ENCODE peak calls at places on chromosomes 11 and 22, in six cellular contexts. F is mesendoderm, J is H9, W is H1, C is IMR-90, G is neuronal stem cell. I is an unnamed sample.
A peak's percentile ranks its signal among the peaks of the same experiment; 100 is the strongest.

GRCh38 chr22:43922123-43922522 is 1.5 kb upstream of the PNPLA3 start:
- DNase-seq in F (peak; percentile 40), J (peak; percentile 43), C (no peak), W (peak; percentile 54), G (no peak), I (no peak)

GRCh38 chr11:113350646-113351045 is 36.3 kb downstream of the TTC12 start:
- DNase-seq in J (no peak), C (no peak), G (no peak), W (no peak), F (no peak), I (no peak)

GRCh38 chr11:93236741-93237675 is 39.2 kb upstream of the SLC36A4 start:
- DNase-seq in G (peak; percentile 29), W (no peak), C (peak; percentile 44), J (peak; percentile 52), F (peak; percentile 81), I (peak; percentile 51)

GRCh38 chr11:73980001-73980960 is 2.4 kb downstream of the UCP2 start:
- DNase-seq in J (peak; percentile 56), G (no peak), W (no peak), C (peak; percentile 20), F (peak; percentile 67), I (peak; percentile 41)

GRCh38 chr11:394034-394857 is at the start of gene PKP3:
- DNase-seq in W (no peak), F (peak; percentile 81), G (no peak), J (peak; percentile 88), C (peak; percentile 60), I (peak; percentile 83)

GRCh38 chr22:46661221-46661851 is 41.1 kb downstream of the GRAMD4 start:
- DNase-seq in W (no peak), G (no peak), J (no peak), F (no peak), C (peak; percentile 76), I (peak; percentile 54)

GRCh38 chr11:113578715-113579250 is 103.6 kb upstream of the DRD2 start:
- DNase-seq in G (no peak), W (peak; percentile 43), J (no peak), C (no peak), F (no peak), I (no peak)

GRCh38 chr22:20062766-20063083 is 17.3 kb upstream of the DGCR8 start:
- DNase-seq in J (no peak), C (peak; percentile 55), G (no peak), F (no peak), W (no peak), I (peak; percentile 47)

GRCh38 chr11:133977067-133977681 is 20.4 kb upstream of the IGSF9B start:
- DNase-seq in J (no peak), G (no peak), W (no peak), F (no peak), C (no peak), I (no peak)

GRCh38 chr22:47175761-47176359 is 413.4 kb downstream of the TBC1D22A start:
- DNase-seq in J (no peak), G (no peak), C (no peak), W (no peak), F (no peak), I (no peak)

GRCh38 chr11:78319453-78319955 is 98.1 kb downstream of the GAB2 start:
- DNase-seq in C (peak; percentile 69), F (no peak), J (no peak), G (no peak), W (no peak), I (peak; percentile 43)

GRCh38 chr11:20397281-20397680 is 9.8 kb downstream of the PRMT3 start:
- DNase-seq in C (peak; percentile 57), W (no peak), J (no peak), F (peak; percentile 66), G (no peak), I (peak; percentile 63)

GRCh38 chr11:93031386-93031785 is 61.9 kb downstream of the MTNR1B start:
- DNase-seq in F (peak; percentile 94), G (no peak), C (peak; percentile 82), J (peak; percentile 61), W (no peak), I (no peak)

GRCh38 chr11:119676461-119677020 is 52.5 kb downstream of the NECTIN1 start:
- DNase-seq in W (no peak), J (no peak), F (no peak), G (no peak), C (peak; percentile 57), I (peak; percentile 55)

GRCh38 chr22:44383071-44383575 is 70.4 kb upstream of the SHISAL1 start:
- DNase-seq in F (no peak), W (no peak), C (no peak), J (no peak), G (no peak), I (no peak)

GRCh38 chr11:69376155-69377028 is 82.4 kb downstream of the MYEOV start:
- DNase-seq in W (no peak), G (no peak), J (no peak), C (no peak), F (no peak), I (no peak)

GRCh38 chr11:46050065-46050464 is 71.2 kb downstream of the PHF21A start:
- DNase-seq in J (peak; percentile 45), C (peak; percentile 85), F (peak; percentile 94), W (no peak), G (peak; percentile 49), I (peak; percentile 84)

GRCh38 chr11:122197055-122197987 is 81.3 kb upstream of the BLID start:
- DNase-seq in C (peak; percentile 99), G (no peak), F (peak; percentile 14), J (no peak), W (no peak), I (peak; percentile 98)

GRCh38 chr22:20080445-20080775 is 369 bp downstream of the DGCR8 start:
- DNase-seq in F (peak; percentile 71), C (peak; percentile 30), G (peak; percentile 58), W (peak; percentile 73), J (peak; percentile 52), I (peak; percentile 77)

GRCh38 chr11:35723493-35724284 is 61.1 kb downstream of the TRIM44 start:
- DNase-seq in G (no peak), J (no peak), C (peak; percentile 27), F (no peak), W (no peak), I (peak; percentile 11)

GRCh38 chr11:134504146-134504905 is 92.3 kb upstream of the B3GAT1 start:
- DNase-seq in C (no peak), J (no peak), G (no peak), W (no peak), F (no peak), I (no peak)

GRCh38 chr22:36356708-36357694 is 30.8 kb downstream of the MYH9 start:
- DNase-seq in C (peak; percentile 62), W (no peak), F (no peak), J (no peak), G (no peak), I (peak; percentile 67)

GRCh38 chr11:8908099-8908498 is 2.9 kb upstream of the AKIP1 start:
- DNase-seq in G (no peak), W (no peak), J (no peak), C (no peak), F (no peak), I (no peak)

GRCh38 chr11:90218606-90219005 is 4.2 kb downstream of the CHORDC1 start:
- DNase-seq in G (no peak), F (peak; percentile 61), C (no peak), J (peak; percentile 49), W (no peak), I (no peak)

GRCh38 chr11:123338266-123338800 is 91.7 kb upstream of the GRAMD1B start:
- DNase-seq in F (no peak), C (no peak), J (no peak), G (no peak), W (no peak), I (no peak)

GRCh38 chr11:11681536-11681935 is 59.7 kb upstream of the GALNT18 start:
- DNase-seq in C (no peak), J (no peak), F (no peak), G (no peak), W (no peak), I (no peak)

GRCh38 chr11:66070604-66071325 is 693 bp downstream of the PACS1 start:
- DNase-seq in W (peak; percentile 71), F (peak; percentile 36), G (no peak), C (peak; percentile 28), J (peak; percentile 44), I (peak; percentile 56)

GRCh38 chr22:34951212-34951611 is 114.7 kb upstream of the ISX start:
- DNase-seq in G (no peak), F (no peak), J (no peak), W (no peak), C (no peak), I (no peak)

GRCh38 chr22:34946339-34946985 is 119.5 kb upstream of the ISX start:
- DNase-seq in F (no peak), G (no peak), W (no peak), J (no peak), C (no peak), I (no peak)

GRCh38 chr22:34950480-34950879 is 115.5 kb upstream of the ISX start:
- DNase-seq in G (no peak), W (no peak), F (peak; percentile 73), C (no peak), J (peak; percentile 52), I (no peak)
- H4K8ac ChIP-seq in G (no peak overlapping the region), W (no peak overlapping the region), F (no peak overlapping the region), C (no peak overlapping the region), J (no peak overlapping the region), I (no peak overlapping the region)

DNA sequence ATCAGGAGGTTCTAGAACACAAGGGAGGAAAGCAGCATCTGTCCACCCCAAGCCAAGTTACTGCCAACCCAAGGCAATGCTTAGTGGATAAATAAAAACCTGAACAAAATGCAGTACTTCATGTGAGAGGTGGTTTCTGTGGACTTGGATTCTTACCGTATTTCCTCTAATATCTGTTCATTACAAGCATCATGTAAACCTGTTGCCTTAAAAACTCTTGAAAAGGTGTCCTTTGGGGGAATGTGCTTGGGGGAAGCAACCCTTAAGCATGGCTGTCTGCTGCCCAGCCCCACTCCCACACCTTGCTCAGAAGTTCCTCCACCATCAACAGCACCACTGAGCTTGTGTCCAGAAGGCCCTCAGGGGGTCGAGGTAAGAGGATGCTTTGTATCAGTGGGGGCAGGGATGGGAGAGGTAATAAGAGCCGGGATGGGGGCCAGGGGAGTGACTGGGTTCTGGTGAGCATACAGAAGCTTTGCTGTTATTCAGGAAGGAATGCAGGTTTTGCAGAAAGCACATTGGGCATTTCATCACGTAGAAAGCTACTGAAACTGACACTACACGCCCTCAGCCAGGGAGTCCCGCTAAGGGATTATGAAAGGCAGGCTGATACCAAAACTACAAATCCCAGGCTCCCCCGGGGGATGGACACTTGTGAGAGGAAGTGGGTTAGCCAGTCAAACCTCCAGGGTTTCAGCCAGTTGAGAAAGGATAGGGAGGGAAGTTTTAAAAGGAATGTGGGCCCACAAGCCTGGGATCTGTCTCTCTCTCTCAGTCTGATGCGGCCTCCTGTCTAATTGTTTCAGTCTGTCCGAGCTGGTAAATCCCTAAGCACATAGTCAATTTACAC is 52.0 kb downstream of the KCNJ1 start:
- DNase-seq in W (peak; percentile 83), C (peak; percentile 86), G (peak; percentile 79), J (peak; percentile 88), F (peak; percentile 97), I (peak; percentile 87)
- H2BK120ac ChIP-seq in W (no peak overlapping the region), C (no peak overlapping the region), G (no peak overlapping the region), J (no peak overlapping the region), F (no peak overlapping the region), I (no peak overlapping the region)

GRCh38 chr11:3745161-3745560 is 52.2 kb downstream of the NUP98 start:
- DNase-seq in F (no peak), J (no peak), C (no peak), W (no peak), G (no peak), I (no peak)
- H3K4me2 ChIP-seq in F (no peak overlapping the region), J (no peak overlapping the region), C (no peak overlapping the region), W (no peak overlapping the region), G (no peak overlapping the region), I (no peak overlapping the region)

DNA sequence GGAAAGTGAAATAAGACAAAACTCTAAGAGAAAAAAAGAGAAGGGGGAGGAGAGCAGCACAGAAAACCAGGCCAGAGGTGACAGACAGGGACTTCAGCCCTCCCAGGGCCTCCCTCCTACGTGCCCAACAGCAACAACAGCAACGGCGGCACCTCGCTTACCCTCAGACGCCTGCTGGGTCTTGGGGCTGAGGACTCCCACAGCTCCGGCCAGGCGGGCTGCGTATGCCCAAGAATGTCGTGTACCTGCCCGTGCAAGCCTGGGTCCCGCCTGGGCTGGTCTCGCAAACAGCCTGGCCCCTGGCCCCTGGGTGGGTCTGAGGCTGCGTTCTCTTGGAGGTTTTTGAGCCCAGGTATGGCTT is 30.5 kb downstream of the ARAP1 start:
- DNase-seq in G (no peak), F (peak; percentile 48), J (no peak), W (no peak), C (no peak), I (no peak)
- H4K8ac ChIP-seq in G (no peak overlapping the region), F (no peak overlapping the region), J (no peak overlapping the region), W (no peak overlapping the region), C (peak overlapping the region; percentile 99), I (peak overlapping the region; percentile 96)